ENCODE peak calls at places on chromosomes 1 and 21, in five cellular contexts. D is uterus, J is tibial nerve, O is GM12892, E is body of pancreas. W is an unnamed sample.

GRCh38 chr21:45856940-45857339 is 124.6 kb upstream of the COL6A1 start:
- DNase-seq in D (no peak), J (no peak), O (no peak), E (no peak), W (no peak)

GRCh38 chr1:161382214-161383019 is 14.7 kb upstream of the CFAP126 start:
- DNase-seq in D (no peak), J (no peak), O (no peak), E (no peak), W (peak)

GRCh38 chr1:24373044-24373443 is 40.5 kb downstream of the STPG1 start:
- DNase-seq in D (no peak), J (no peak), O (no peak), E (no peak), W (no peak)

GRCh38 chr1:46735708-46736324 is 16.9 kb upstream of the EFCAB14 start:
- DNase-seq in D (no peak), J (no peak), O (no peak), E (peak), W (peak)

GRCh38 chr1:214660900-214661299 is 57.9 kb downstream of the CENPF start:
- DNase-seq in D (peak), J (peak), O (no peak), E (peak), W (no peak)

GRCh38 chr21:17343055-17343454 is 169.8 kb upstream of the CXADR start:
- DNase-seq in D (no peak), J (no peak), O (no peak), E (no peak), W (no peak)

GRCh38 chr1:33366766-33367487 is 46.0 kb upstream of the A3GALT2 start:
- DNase-seq in D (no peak), J (no peak), O (no peak), E (no peak), W (no peak)

GRCh38 chr1:25568834-25569598 is 25.6 kb downstream of the LDLRAP1 start:
- DNase-seq in D (peak), J (no peak), O (no peak), E (no peak), W (peak)

GRCh38 chr1:66729130-66729922 is 22.9 kb upstream of the DYNLT5 start:
- DNase-seq in D (no peak), J (no peak), O (no peak), E (no peak), W (no peak)

GRCh38 chr1:178086294-178087255 is 7.3 kb upstream of the RASAL2 start:
- DNase-seq in D (no peak), J (no peak), O (no peak), E (no peak), W (no peak)

GRCh38 chr1:109963864-109964263 is 20.7 kb upstream of the AHCYL1 start:
- DNase-seq in D (no peak), J (no peak), O (no peak), E (no peak), W (no peak)

GRCh38 chr1:235199441-235199840 is 38.4 kb upstream of the RBM34 start:
- DNase-seq in D (no peak), J (no peak), O (no peak), E (no peak), W (no peak)

GRCh38 chr1:169874229-169874628 is 19.5 kb downstream of the SCYL3 start:
- DNase-seq in D (no peak), J (no peak), O (no peak), E (no peak), W (no peak)

GRCh38 chr1:7478797-7479499 is 292.1 kb upstream of the VAMP3 start:
- DNase-seq in D (peak), J (no peak), O (no peak), E (peak), W (no peak)

GRCh38 chr1:165737196-165737595 is 31.5 kb downstream of the TMCO1 start:
- DNase-seq in D (no peak), J (no peak), O (no peak), E (no peak), W (no peak)

GRCh38 chr1:100455478-100456072 is 82.4 kb upstream of the GPR88 start:
- DNase-seq in D (no peak), J (no peak), O (no peak), E (no peak), W (no peak)

GRCh38 chr1:6392880-6393399 is 627 bp downstream of the ACOT7 start:
- DNase-seq in D (no peak), J (no peak), O (no peak), E (no peak), W (no peak)

GRCh38 chr1:6392081-6392879 is 1.3 kb downstream of the ACOT7 start:
- DNase-seq in D (no peak), J (no peak), O (no peak), E (peak), W (no peak)

GRCh38 chr1:6389971-6390370 is 3.6 kb downstream of the ACOT7 start:
- DNase-seq in D (no peak), J (no peak), O (no peak), E (no peak), W (no peak)

GRCh38 chr1:6396998-6397397 is 3.4 kb upstream of the ACOT7 start:
- DNase-seq in D (no peak), J (no peak), O (no peak), E (no peak), W (no peak)

GRCh38 chr1:6393400-6394187 is at the start of gene ACOT7:
- DNase-seq in D (peak), J (peak), O (peak), E (peak), W (peak)
- TF ChIP-seq POLR2A in D (peak), J (peak), O (peak), E (peak), W (peak)

DNA sequence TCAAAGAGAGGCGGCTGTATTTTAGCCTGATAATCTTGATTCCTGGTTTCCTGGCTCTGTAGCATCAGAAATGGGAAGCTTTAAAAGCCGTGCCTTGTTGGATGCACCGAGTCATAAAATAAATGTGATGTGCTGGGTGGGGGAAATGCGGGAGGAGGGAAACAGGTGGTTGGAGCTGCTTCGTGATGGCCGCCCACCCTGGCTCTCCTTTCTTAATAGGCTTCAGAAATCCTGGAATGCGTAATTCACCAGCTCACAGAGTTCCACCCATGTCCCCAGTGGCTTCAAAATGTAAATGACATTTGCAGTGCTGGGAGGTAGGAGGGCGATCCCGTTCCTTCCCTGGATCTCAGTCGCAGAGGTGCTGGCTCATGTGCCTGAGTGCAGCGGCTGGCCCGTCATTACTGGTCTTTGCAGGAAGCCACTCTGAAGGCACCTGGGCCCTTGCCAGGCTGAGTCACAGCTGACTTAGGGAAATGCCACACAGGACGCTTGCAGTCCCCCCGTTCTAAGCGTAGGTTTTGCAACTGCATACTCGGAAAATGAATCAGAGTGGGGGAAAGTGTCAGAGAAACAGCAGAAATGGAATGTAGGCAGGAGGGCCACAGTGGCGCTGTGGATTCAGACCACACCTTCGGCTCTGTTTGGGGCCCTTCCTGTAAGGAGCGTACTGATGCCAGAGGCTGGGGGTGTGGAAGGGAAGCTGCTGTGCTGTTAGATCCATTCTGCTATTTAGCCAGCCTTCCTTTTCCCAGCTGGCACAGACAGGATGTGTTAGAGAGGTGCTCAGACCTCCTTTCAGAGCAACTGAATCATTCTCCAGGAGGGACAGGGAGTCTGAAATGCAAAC is 37.6 kb downstream of the GALNT2 start:
- DNase-seq in D (peak), J (peak), O (peak), E (peak), W (peak)
- TF ChIP-seq POLR2A in D (no peak), J (peak), O (peak), E (peak), W (no peak)

DNA sequence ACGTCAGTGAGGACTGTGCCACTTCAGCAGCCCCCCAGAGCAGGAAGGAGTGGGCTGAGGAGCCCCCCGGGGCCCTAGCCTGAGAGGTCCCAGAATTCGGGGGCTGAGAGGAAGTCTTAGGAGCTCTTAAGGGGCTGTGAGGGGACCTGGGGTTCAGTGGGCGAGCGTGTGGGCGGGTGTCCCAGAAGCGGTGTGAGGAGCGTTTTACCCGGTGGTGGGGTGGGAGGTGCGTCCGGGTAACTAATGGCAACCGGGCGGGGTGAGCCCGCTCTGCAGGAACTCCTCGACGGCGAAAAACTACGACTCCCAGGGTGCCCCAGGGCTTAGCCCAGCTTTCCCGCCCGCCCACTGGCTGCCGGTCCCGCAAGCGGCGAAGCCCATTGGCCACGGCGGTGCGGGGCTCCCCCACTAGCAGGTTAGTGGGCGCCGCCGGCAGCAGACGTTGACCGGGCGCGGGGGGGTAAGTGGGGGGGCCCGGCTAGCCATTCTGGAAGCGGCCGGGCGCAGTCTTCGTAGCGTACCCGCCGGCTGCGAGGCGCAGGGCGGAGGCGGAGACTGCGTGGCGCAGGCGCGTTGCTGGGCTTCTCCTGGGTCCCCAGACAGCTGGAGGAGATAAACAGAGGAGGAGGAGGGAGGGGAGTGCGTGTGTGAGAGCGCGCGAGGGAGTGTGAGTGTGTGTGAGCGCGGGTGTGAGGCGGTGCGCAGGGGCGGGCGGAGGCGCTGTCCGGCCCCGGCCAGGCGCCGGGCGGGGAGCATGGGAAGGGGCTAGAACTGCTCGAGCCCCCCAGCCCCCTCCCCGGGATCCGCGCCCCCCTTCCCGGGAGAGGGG is at the start of gene WDTC1:
- DNase-seq in D (peak), J (peak), O (peak), E (peak), W (peak)
- TF ChIP-seq POLR2A in D (peak), J (peak), O (peak), E (peak), W (peak)

DNA sequence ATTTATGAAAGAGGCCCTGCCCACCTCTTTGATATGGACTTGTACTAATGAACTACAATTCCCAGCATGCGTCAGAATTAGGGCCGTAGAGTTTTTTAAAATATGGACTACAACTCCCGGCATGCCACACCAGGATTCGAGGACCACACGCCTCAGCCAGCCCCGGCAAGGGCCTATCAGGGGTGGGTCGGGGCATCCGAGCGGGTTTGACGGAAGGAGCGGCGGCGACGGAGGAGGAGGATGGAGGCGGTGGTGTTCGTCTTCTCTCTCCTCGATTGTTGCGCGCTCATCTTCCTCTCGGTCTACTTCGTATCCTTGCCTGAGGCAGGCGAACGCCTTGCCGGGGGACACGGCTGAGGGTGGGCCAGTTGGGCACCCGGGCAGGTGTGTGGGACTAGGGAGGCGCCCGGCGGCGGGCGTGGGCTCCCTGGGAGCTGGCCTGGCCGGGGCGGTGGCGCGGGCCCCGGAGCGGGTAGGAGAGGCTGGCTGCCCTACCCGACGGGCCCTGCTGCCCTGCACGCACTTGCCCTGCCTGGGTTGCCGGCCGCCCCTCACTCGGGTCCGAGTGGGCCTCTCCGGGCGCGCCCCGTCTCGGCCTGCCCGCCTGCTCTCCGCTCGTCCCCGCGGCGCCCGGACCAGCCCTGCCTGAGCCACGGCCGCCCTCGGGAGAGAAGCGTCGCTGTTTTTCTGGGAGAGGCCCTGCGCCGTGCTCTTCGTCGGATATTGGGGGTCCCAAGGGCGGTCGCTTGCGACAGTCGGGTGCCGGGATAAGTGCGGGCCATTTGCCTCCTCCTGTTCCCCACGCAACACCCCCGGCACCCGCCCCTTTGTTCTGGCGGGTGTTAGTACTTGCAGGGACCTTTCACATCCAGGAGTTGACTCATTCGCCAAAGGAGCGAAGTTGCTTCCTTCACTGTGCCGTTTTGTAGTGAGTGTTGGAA is at the start of gene CNIH4:
- DNase-seq in D (peak), J (peak), O (peak), E (peak), W (peak)
- TF ChIP-seq POLR2A in D (peak), J (peak), O (peak), E (peak), W (peak)

GRCh38 chr1:8873001-8873400 is 5.5 kb downstream of the ENO1 start:
- DNase-seq in D (no peak), J (no peak), O (no peak), E (no peak), W (no peak)

GRCh38 chr1:8871539-8871935 is 6.9 kb downstream of the ENO1 start:
- DNase-seq in D (no peak), J (no peak), O (no peak), E (peak), W (no peak)

GRCh38 chr1:8871965-8872399 is 6.5 kb downstream of the ENO1 start:
- DNase-seq in D (no peak), J (no peak), O (no peak), E (no peak), W (no peak)

GRCh38 chr1:8870118-8870517 is 8.4 kb downstream of the ENO1 start:
- DNase-seq in D (no peak), J (no peak), O (no peak), E (no peak), W (no peak)

GRCh38 chr1:8870605-8871538 is 7.6 kb downstream of the ENO1 start:
- DNase-seq in D (no peak), J (no peak), O (no peak), E (no peak), W (no peak)
- TF ChIP-seq POLR2A in D (no peak), J (no peak), O (no peak), E (no peak), W (no peak)

GRCh38 chr1:188027613-188028012 is 1198.9 kb downstream of the PLA2G4A start:
- DNase-seq in D (no peak), J (no peak), O (no peak), E (no peak), W (peak)
- TF ChIP-seq POLR2A in D (no peak), J (no peak), O (no peak), E (no peak), W (no peak)

GRCh38 chr1:230642263-230642959 is at the start of gene COG2:
- DNase-seq in D (peak), J (peak), O (peak), E (peak), W (peak)
- TF ChIP-seq POLR2A in D (no peak), J (peak), O (peak), E (peak), W (peak)

GRCh38 chr1:87329756-87330200 is 1.1 kb downstream of the LMO4 start:
- DNase-seq in D (no peak), J (no peak), O (no peak), E (no peak), W (no peak)

GRCh38 chr1:87333692-87334347 is 5.1 kb downstream of the LMO4 start:
- DNase-seq in D (no peak), J (no peak), O (no peak), E (no peak), W (no peak)

GRCh38 chr1:87330201-87330953 is 1.7 kb downstream of the LMO4 start:
- DNase-seq in D (peak), J (no peak), O (no peak), E (peak), W (peak)

GRCh38 chr1:87330954-87331318 is 2.3 kb downstream of the LMO4 start:
- DNase-seq in D (no peak), J (no peak), O (no peak), E (no peak), W (no peak)

GRCh38 chr1:87331319-87332269 is 2.9 kb downstream of the LMO4 start:
- DNase-seq in D (peak), J (peak), O (peak), E (peak), W (peak)
- TF ChIP-seq POLR2A in D (no peak), J (peak), O (no peak), E (peak), W (no peak)

GRCh38 chr1:224673161-224673560 is 57.0 kb downstream of the CNIH3 start:
- DNase-seq in D (no peak), J (no peak), O (no peak), E (no peak), W (no peak)

GRCh38 chr1:224678168-224678567 is 62.1 kb downstream of the CNIH3 start:
- DNase-seq in D (no peak), J (no peak), O (no peak), E (no peak), W (no peak)

GRCh38 chr1:224676613-224677012 is 60.5 kb downstream of the CNIH3 start:
- DNase-seq in D (no peak), J (no peak), O (no peak), E (no peak), W (no peak)

GRCh38 chr1:224670506-224670905 is 54.4 kb downstream of the CNIH3 start:
- DNase-seq in D (no peak), J (no peak), O (no peak), E (no peak), W (no peak)

GRCh38 chr1:224675589-224675988 is 59.5 kb downstream of the CNIH3 start:
- DNase-seq in D (no peak), J (no peak), O (peak), E (no peak), W (no peak)
- TF ChIP-seq POLR2A in D (no peak), J (no peak), O (no peak), E (no peak), W (no peak)